ENCODE peak calls at places on chromosomes 6 and 20, in five cellular contexts. R is upper lobe of right lung, Z is psoas muscle, E is neural progenitor cell, L is vagina. A is an unnamed sample.

GRCh38 chr20:2652724-2653510 is 485 bp downstream of the NOP56 start:
- DNase-seq in L (no peak), E (peak; percentile 36), R (no peak), Z (no peak), A (peak; percentile 80)

GRCh38 chr6:3665608-3666007 is 85.9 kb downstream of the PXDC1 start:
- DNase-seq in Z (no peak), L (peak; percentile 29), R (no peak), E (no peak), A (no peak)

GRCh38 chr20:5168582-5169396 is 42.0 kb downstream of the CDS2 start:
- DNase-seq in Z (no peak), R (no peak), E (no peak), L (no peak), A (no peak)

GRCh38 chr20:3282271-3283221 is 43.6 kb upstream of the SLC4A11 start:
- DNase-seq in L (no peak), Z (no peak), R (no peak), E (peak; percentile 42), A (no peak)

GRCh38 chr6:26295691-26296555 is 69.1 kb upstream of the BTN3A2 start:
- DNase-seq in E (no peak), Z (peak; percentile 65), L (no peak), R (no peak), A (no peak)

GRCh38 chr6:41288025-41288777 is 1.7 kb upstream of the TREM1 start:
- DNase-seq in E (no peak), Z (no peak), L (no peak), R (no peak), A (no peak)

GRCh38 chr6:131281471-131282270 is 146.4 kb downstream of the AKAP7 start:
- DNase-seq in E (peak; percentile 61), L (no peak), Z (peak; percentile 51), R (no peak), A (peak; percentile 51)

GRCh38 chr20:58797371-58798050 is 53.2 kb downstream of the GNAS-AS1 start:
- DNase-seq in R (no peak), Z (no peak), E (no peak), L (no peak), A (no peak)

GRCh38 chr6:31768717-31769257 is 6.3 kb downstream of the SAPCD1 start:
- DNase-seq in E (no peak), Z (no peak), R (no peak), L (no peak), A (no peak)

GRCh38 chr6:136764522-136764993 is 27.7 kb downstream of the MAP3K5 start:
- DNase-seq in R (no peak), Z (no peak), L (no peak), E (no peak), A (no peak)
- H3K4me1 ChIP-seq in R (peaks cover 74% of the 10 kb centered on the region), Z (peaks cover 28% of the 10 kb centered on the region), L (peaks cover 69% of the 10 kb centered on the region), E (no peaks in the 10 kb centered on the region), A (peaks cover 65% of the 10 kb centered on the region)

DNA sequence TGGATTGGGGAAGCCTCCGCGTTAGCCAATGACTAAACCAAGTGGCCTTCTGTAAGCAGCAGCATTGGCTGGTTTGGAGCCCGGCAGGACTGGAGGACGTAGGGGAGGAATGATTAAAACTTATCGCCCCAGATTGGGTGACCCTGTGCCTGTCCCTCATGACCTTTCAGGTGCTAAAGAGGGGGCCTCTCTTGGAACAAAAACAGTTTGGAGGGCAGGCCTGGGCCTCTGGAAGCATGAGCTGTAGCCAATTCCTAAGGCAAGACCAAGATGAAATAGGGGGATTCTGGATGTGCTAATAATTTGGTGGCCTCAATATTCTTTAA is 1.4 kb downstream of the GMPR start:
- DNase-seq in E (peak; percentile 68), Z (no peak), L (no peak), R (no peak), A (no peak)
- H3K4me3 ChIP-seq in E (no peak overlapping the region), Z (peak overlapping the region; percentile 82), L (peak overlapping the region; percentile 75), R (peak overlapping the region; percentile 73), A (peak overlapping the region; percentile 72)

GRCh38 chr6:34260576-34261267 is 11.9 kb upstream of the SMIM29 start:
- DNase-seq in R (peak; percentile 37), Z (no peak), L (no peak), E (no peak), A (no peak)

DNA sequence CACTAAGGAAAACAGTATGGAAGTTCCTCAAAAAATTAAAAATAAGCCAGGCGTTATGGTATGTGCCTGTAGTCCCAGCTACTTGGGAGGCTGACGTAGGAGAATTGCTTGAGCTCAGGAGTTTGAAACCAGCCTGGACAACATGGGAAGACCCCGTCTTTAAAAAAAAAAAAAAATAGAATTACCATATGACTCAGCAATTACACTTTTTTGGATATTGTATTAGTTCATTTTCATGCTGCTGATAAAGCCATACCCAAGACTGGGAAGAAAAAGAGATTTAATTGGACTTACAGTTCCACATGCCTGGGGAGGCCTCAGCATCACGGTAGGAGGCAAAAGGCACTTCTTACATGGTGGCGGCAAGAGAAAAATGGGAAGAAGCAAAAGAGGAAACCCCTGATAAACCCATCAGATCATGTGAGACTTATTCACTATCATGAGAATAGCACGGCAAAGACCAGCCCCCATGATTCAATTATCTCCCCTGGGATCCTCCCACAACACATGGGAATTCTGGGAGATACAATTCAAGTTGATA is 10.8 kb upstream of the SMIM29 start:
- DNase-seq in L (no peak), E (no peak), Z (no peak), R (peak; percentile 3), A (no peak)
- TF ChIP-seq CTCF in L (no peak), E (no peak), Z (no peak), R (no peak), A (no peak)

DNA sequence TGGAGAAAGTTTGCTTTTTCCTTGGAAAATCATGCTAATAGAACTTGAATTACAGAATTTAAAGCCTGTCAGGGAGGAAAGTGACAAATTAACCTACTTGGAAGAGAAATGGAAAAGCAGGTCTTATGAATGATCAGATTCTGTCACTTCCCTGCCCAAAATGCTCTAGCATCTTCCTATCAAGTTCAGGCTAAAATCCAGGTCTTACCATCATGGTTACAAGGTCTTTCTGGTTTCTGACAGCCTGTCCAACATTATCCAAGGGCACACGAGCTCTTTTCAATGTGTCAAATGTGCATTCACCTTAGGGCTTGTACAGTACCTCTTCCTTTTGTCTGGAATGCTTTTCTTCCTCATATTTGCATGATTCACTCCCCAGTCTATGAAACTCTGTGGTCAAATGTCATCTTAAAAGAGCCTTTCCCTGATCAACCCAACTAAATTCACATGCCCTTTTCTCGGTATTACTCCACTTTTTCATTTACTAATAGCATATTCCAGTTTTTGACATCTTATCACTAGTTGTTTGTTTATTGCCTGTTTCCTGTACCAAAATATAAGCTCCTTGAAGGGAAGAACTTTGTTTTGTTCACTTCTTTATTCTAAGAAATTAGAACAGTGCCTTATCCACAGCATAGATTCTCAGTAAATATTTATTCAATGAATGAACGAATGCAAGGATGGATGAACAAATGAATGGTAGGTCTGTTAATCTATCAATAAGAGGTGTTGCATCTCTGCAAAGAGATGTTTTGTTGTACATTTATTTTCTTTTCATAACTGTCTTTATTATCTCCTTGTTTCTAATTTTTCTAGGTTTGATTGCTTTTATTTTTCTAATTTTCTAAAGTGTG is 139.5 kb downstream of the BCAS1 start:
- DNase-seq in Z (no peak), R (no peak), E (no peak), L (no peak), A (no peak)
- H3K4me1 ChIP-seq in Z (peaks cover 6% of the 10 kb centered on the region), R (peaks cover 27% of the 10 kb centered on the region), E (peaks cover 13% of the 10 kb centered on the region), L (peaks cover 26% of the 10 kb centered on the region), A (peaks cover 30% of the 10 kb centered on the region)

GRCh38 chr6:138106665-138107077 is 548 bp downstream of the PERP start:
- DNase-seq in E (no peak), Z (no peak), L (no peak), R (no peak), A (no peak)

GRCh38 chr6:138104618-138105213 is 2.5 kb downstream of the PERP start:
- DNase-seq in E (no peak), Z (no peak), L (no peak), R (no peak), A (no peak)

GRCh38 chr6:138105446-138105845 is 1.8 kb downstream of the PERP start:
- DNase-seq in L (no peak), E (peak; percentile 26), R (no peak), Z (no peak), A (no peak)

GRCh38 chr6:138107078-138107751 is at the start of gene PERP:
- DNase-seq in R (peak; percentile 91), Z (peak; percentile 76), E (peak; percentile 79), L (no peak), A (peak; percentile 85)

DNA sequence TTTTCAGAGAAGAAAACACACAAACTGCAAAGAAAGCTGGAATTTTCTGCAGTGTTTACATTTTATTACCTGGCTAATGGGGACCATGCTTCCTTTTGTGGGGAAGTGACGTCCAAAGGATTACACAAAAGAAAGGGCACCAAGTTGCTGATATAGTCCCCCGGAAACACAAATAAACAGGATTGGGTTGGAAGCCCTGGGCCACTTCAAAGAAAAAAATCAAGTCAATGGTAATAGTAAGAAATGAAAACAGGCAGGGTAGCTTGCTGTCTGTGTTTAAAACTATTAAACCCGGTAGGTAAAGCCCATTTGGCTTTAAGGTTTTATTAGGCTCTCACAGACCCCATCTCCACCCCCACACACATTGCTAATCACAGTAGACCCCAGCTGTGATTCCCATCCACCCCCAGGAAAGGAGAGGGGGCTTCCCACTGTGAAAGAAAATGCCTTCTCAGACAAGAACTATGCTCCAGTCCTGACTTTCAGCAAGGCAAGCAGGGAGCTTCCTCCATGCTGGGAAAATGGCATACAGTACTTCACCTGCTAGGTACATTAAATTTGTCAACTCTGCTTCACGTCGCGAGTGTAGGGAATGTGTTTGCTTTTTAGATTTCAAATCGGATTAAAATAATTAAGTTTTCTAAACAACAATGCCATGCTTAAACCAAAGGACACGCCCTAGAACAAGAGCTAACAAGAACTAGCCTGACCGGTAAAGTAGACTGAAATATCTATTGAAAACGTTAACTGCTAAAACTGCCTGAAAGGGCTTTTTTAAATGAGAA is 1.1 kb downstream of the PERP start:
- DNase-seq in R (no peak), E (peak; percentile 84), Z (no peak), L (no peak), A (no peak)
- H3K4me3 ChIP-seq in R (peak overlapping the region; percentile 67), E (peak overlapping the region; percentile 77), Z (peak overlapping the region; percentile 80), L (peak overlapping the region; percentile 72), A (peak overlapping the region; percentile 62)